ENCODE peak calls at places on chromosomes 1 and 21, in four cellular contexts. H is SK-N-SH, E is spleen, R is transverse colon. C is an unnamed sample.

GRCh38 chr1:247294282-247294681 is 37.4 kb downstream of the ZNF496 start:
- DNase-seq in H (no peak), E (no peak), R (no peak), C (no peak)

GRCh38 chr1:112285311-112285710 is 110.7 kb upstream of the CTTNBP2NL start:
- DNase-seq in H (no peak), E (no peak), R (no peak), C (no peak)

GRCh38 chr1:20426923-20427322 is 59.1 kb downstream of the CAMK2N1 start:
- DNase-seq in H (no peak), E (no peak), R (no peak), C (no peak)

GRCh38 chr1:44417351-44418021 is 12.4 kb downstream of the RNF220 start:
- DNase-seq in H (peak; percentile 81), E (peak; percentile 87), R (no peak), C (no peak)

GRCh38 chr1:234535763-234536515 is 57.0 kb upstream of the TARBP1 start:
- DNase-seq in H (no peak), E (peak; percentile 61), R (peak; percentile 48), C (no peak)

GRCh38 chr1:152479792-152480595 is 30.6 kb upstream of the LCE5A start:
- DNase-seq in H (peak; percentile 43), E (no peak), R (peak; percentile 64), C (no peak)

GRCh38 chr1:59052194-59052593 is 244.7 kb upstream of the FGGY start:
- DNase-seq in H (no peak), E (no peak), R (no peak), C (no peak)

GRCh38 chr1:39720094-39720999 is 18.3 kb upstream of the PPIE start:
- DNase-seq in H (peak; percentile 48), E (no peak), R (no peak), C (peak; percentile 58)

GRCh38 chr1:44784094-44785026 is 3.6 kb downstream of the BEST4 start:
- DNase-seq in H (peak; percentile 80), E (peak; percentile 88), R (peak; percentile 32), C (no peak)

GRCh38 chr1:67935560-67935959 is 102.3 kb upstream of the GNG12 start:
- DNase-seq in H (no peak), E (no peak), R (no peak), C (no peak)

GRCh38 chr1:47393141-47393540 is 22.9 kb upstream of the FOXE3 start:
- DNase-seq in H (no peak), E (no peak), R (no peak), C (no peak)

GRCh38 chr1:176559474-176560390 is 96.8 kb downstream of the PAPPA2 start:
- DNase-seq in H (peak; percentile 77), E (no peak), R (peak; percentile 21), C (peak; percentile 22)

GRCh38 chr1:109595540-109595939 is 23.9 kb downstream of the GNAT2 start:
- DNase-seq in H (no peak), E (no peak), R (no peak), C (no peak)

GRCh38 chr21:38220270-38220737 is 36.5 kb upstream of the KCNJ15 start:
- DNase-seq in H (no peak), E (no peak), R (no peak), C (no peak)

GRCh38 chr1:90550616-90551406 is 166.3 kb downstream of the BARHL2 start:
- DNase-seq in H (no peak), E (no peak), R (no peak), C (no peak)

GRCh38 chr1:160708118-160708517 is 3.5 kb downstream of the CD48 start:
- DNase-seq in H (no peak), E (no peak), R (no peak), C (no peak)

GRCh38 chr1:160709715-160710114 is 1.9 kb downstream of the CD48 start:
- DNase-seq in H (no peak), E (no peak), R (no peak), C (no peak)

GRCh38 chr1:160708821-160709220 is 2.8 kb downstream of the CD48 start:
- DNase-seq in H (no peak), E (no peak), R (no peak), C (no peak)

GRCh38 chr1:160710531-160711252 is 930 bp downstream of the CD48 start:
- DNase-seq in H (no peak), E (no peak), R (no peak), C (no peak)

DNA sequence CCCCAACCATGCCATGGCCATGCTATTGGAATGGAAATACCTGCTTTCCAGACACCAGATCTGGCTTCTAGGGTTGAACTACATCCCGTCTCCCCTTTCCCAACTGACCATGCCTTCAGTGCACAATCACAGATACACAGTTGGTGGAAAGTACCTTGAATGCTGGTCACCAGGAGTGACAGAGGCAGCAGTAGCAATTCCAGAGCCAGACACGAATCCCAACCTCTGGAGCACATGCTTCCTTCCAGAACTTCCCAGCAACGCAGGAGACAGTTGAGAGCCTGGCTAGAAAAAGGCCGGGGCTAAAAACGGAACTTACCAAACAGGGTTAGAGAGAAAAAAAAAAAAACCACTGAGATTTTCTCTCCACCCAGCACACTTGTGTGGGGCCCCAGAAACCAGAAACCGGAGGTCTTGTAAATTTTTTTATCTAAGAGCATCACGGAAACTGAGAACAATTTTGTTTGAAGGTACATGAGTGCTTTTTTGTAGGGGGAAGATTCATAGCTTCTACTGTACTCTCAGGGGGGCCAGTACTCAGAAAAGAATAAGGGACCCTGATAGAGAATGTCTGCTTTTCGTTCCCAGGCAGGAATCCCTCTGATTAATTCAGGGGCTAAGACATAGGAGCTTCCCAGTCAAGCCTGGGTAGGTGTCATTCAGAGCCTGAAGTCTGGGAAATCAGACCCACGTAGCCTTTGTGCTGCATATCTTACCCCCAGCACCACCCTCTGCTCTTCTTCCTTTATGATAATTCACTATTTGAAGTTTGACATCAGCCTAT is at the start of gene CD48:
- DNase-seq in H (no peak), E (no peak), R (no peak), C (no peak)
- TF ChIP-seq POLR2AphosphoS5 in H (no peak), E (no peak), R (no peak), C (no peak)

GRCh38 chr1:213983589-213984386 is 4.0 kb upstream of the PROX1 start:
- DNase-seq in H (no peak), E (no peak), R (no peak), C (no peak)
- H3K4me3 ChIP-seq in H (no peak overlapping the region), E (no peak overlapping the region), R (no peak overlapping the region), C (no peak overlapping the region)

DNA sequence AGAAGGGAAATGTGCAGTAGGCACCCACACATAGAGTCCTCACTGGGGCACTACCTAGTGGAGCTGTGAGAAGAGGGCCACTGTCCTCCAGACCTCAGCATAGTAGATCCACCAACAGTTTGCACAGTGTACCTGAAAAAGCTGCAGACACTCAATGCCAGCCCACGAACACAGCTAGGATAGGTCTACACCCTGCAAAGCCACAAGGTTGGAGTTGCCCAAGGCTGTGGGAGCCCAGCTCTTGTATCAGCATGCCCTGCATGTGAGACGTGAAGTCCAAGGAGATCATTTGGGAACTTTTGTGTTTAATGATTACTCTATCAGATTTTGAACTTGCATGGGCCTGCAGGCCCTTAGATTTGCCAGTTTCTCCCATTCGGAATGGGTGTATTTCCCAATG is 299.4 kb upstream of the OLFM3 start:
- DNase-seq in H (no peak), E (no peak), R (no peak), C (no peak)
- TF ChIP-seq POLR2AphosphoS5 in H (no peak), E (no peak), R (no peak), C (no peak)

GRCh38 chr1:17005365-17005740 is 6.4 kb downstream of the ATP13A2 start:
- DNase-seq in H (no peak), E (no peak), R (no peak), C (no peak)
- H3K4me3 ChIP-seq in H (no peak overlapping the region), E (no peak overlapping the region), R (no peak overlapping the region), C (no peak overlapping the region)

DNA sequence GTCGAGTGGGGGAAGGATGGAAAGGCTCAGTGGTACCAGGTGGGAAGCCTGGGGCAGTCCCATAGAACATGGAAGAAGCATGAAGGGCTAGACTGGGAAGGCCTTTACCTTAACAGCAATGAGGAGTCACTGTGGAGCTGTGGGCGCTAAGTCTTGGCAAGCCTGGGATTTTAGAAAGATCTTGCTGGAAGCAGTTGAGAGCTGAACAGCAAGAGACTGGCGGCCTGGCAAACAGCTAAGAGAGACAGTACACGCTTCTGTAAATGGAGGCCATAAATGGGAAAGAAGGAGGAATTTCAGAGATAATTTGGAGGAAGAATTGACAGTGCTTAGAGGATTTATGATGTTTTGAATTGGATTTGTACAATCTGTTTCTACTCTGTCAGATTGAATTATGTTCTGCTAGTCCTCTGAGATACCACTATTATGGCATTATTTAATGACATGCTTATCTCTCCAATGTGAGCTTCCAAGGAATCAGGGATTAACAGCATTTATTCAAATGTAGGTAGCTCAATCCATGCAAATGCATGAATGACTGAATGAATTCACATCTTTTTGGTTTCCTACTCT is 50.1 kb downstream of the ABCA4 start:
- DNase-seq in H (peak; percentile 33), E (no peak), R (no peak), C (no peak)
- TF ChIP-seq POLR2AphosphoS5 in H (no peak), E (no peak), R (no peak), C (no peak)

GRCh38 chr21:16194851-16195251 is 465.1 kb downstream of the USP25 start:
- DNase-seq in H (no peak), E (no peak), R (no peak), C (no peak)
- H3K4me3 ChIP-seq in H (no peak overlapping the region), E (no peak overlapping the region), R (peak overlapping the region; percentile 2), C (peak overlapping the region; percentile 82)

DNA sequence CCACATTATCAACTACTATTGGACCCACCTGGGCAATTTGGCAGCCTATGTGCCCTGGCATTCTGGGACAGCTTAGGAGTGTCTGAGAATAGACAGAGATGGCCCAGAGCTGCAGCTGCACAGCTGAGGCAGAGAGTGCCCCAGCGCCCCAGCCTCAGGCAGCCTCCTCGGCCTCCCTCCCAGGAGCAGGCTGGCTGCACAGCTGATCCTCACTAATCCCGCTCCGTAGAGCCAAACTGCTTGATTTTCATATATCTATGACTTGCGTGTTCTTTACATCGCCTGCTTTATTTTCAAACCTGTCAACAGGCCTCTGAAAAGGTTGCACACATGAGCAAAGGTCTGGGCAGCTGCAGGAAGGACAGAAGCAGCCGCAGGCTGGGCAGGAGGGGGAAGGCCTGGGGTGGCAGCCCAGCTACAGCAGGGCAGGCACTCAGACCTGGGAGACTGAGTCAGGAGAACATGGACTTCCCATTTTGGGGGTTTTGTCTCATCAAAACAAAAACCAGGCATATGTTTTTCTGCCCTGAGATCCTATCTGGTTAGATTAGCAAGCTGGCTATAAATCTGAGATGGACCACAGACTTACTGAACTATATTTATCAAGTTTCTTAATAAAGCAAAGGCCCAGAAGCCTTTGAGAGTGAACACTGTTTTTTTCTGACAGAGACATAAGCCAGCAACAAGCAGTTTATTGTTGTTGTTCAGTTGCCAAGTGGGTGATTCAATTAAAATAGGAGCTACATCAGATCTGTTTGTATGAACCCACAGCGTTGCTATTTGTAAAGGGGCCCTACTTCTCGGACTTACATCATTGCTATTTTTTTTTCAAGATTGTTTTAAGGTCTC is 301.8 kb upstream of the DUSP10 start:
- DNase-seq in H (peak; percentile 76), E (no peak), R (no peak), C (no peak)
- TF ChIP-seq POLR2AphosphoS5 in H (peak; percentile 84), E (no peak), R (peak; percentile 57), C (no peak)